ENCODE peak calls at places on chromosomes 6 and 20, in ten cellular contexts. A is OCI-LY7, B is psoas muscle, W is aorta, V is DND-41, D is sigmoid colon, J is PC-3, Z is ovary, X is mesendoderm, C is mucosa of descending colon. F is an unnamed sample.

GRCh38 chr6:160221423-160221822 is 37.2 kb downstream of the SLC22A2 start:
- DNase-seq in X (peak; percentile 69), V (no peak), J (peak; percentile 22), Z (no peak), C (no peak), W (no peak), B (no peak), A (peak; percentile 4), D (no peak), F (no peak)

GRCh38 chr20:1569417-1569861 is 11.9 kb upstream of the SIRPD start:
- DNase-seq in B (no peak), D (no peak), X (no peak), C (no peak), V (no peak), W (no peak), J (peak; percentile 100), A (no peak), Z (no peak), F (no peak)

GRCh38 chr6:7671076-7671475 is 54.8 kb upstream of the BMP6 start:
- DNase-seq in B (no peak), W (no peak), V (no peak), C (no peak), J (peak; percentile 80), D (no peak), X (no peak), Z (no peak), A (no peak), F (no peak)

GRCh38 chr6:42123379-42124103 is 18.9 kb downstream of the C6orf132 start:
- DNase-seq in D (no peak), X (no peak), Z (no peak), A (no peak), C (no peak), W (no peak), B (no peak), V (no peak), J (no peak), F (no peak)

GRCh38 chr6:52053038-52053704 is 34.2 kb downstream of the PKHD1 start:
- DNase-seq in J (no peak), Z (no peak), V (no peak), A (no peak), B (no peak), W (no peak), X (no peak), C (no peak), D (no peak), F (no peak)

GRCh38 chr6:111840821-111841220 is 32.4 kb downstream of the FYN start:
- DNase-seq in X (no peak), J (no peak), C (no peak), D (no peak), W (no peak), A (no peak), V (no peak), B (no peak), Z (no peak), F (no peak)

GRCh38 chr6:10883312-10884244 is 1.7 kb upstream of the GCM2 start:
- DNase-seq in D (no peak), Z (no peak), W (no peak), A (no peak), V (no peak), C (no peak), X (peak; percentile 27), J (no peak), B (no peak), F (no peak)

GRCh38 chr20:40638414-40638813 is 50.6 kb downstream of the MAFB start:
- DNase-seq in V (no peak), B (no peak), Z (no peak), D (no peak), J (no peak), C (no peak), X (no peak), A (no peak), W (no peak), F (no peak)

GRCh38 chr6:148538251-148539190 is 195.9 kb downstream of the SASH1 start:
- DNase-seq in V (no peak), D (no peak), C (no peak), W (no peak), A (no peak), B (no peak), X (no peak), J (no peak), Z (no peak), F (no peak)

GRCh38 chr20:18057106-18057993 is at the start of gene OVOL2:
- DNase-seq in J (peak; percentile 95), Z (no peak), B (no peak), A (no peak), X (peak; percentile 91), W (no peak), C (peak; percentile 93), D (no peak), V (no peak), F (no peak)

DNA sequence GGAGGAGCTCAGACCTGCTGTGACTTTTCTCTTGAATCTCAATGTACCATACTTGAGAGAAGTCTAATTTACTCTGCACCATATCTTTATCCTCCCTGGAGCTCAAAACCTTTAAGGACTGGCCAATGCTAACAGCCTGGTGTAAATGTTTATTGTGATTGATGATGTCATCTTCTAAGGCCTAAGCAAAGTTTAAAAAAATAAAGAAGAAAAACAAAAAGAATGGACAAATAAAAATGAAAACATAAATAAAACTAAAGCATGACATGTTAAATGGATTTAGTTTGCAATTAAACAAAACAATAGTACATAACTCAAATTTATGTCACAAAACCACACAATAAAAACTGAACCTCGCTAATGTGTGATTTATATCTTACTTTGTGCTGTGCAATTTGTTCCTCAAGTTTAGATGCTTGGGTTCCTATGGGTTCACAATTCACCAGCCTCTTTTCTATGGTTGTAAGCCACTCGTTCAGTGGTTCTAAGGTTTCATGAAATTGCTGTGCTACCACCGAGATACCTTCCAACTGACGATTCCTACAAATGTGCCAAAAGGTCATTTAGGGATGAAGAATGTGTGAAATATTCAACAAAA is 113.0 kb downstream of the DST start:
- DNase-seq in V (no peak), A (no peak), Z (no peak), W (no peak), X (no peak), C (no peak), J (no peak), D (no peak), B (no peak), F (no peak)
- H3K4me1 ChIP-seq in V (no peaks in the 10 kb centered on the region), A (peaks cover 70% of the 10 kb centered on the region), Z (peaks cover 8% of the 10 kb centered on the region), W (peaks cover 2% of the 10 kb centered on the region), X (no peaks in the 10 kb centered on the region), C (no peaks in the 10 kb centered on the region), J (peaks cover 51% of the 10 kb centered on the region), D (peaks cover 68% of the 10 kb centered on the region), B (peaks cover 3% of the 10 kb centered on the region), F (no peaks in the 10 kb centered on the region)

GRCh38 chr6:34358389-34358906 is 34.0 kb downstream of the NUDT3 start:
- DNase-seq in W (no peak), Z (peak; percentile 69), J (peak; percentile 51), V (no peak), A (no peak), C (no peak), B (peak; percentile 67), D (no peak), X (no peak), F (no peak)
- H3K4me1 ChIP-seq in W (peaks cover 2% of the 10 kb centered on the region), Z (peaks cover 2% of the 10 kb centered on the region), J (peaks cover 17% of the 10 kb centered on the region), V (peaks cover 10% of the 10 kb centered on the region), A (peaks cover 11% of the 10 kb centered on the region), C (no peaks in the 10 kb centered on the region), B (peaks cover 70% of the 10 kb centered on the region), D (peaks cover 16% of the 10 kb centered on the region), X (peaks cover 5% of the 10 kb centered on the region), F (peaks cover 7% of the 10 kb centered on the region)

GRCh38 chr6:149862901-149863595 is 1.1 kb downstream of the LRP11 start:
- DNase-seq in Z (peak; percentile 55), B (peak; percentile 85), A (peak; percentile 52), W (peak; percentile 90), C (peak; percentile 77), V (peak; percentile 33), D (peak; percentile 90), X (peak; percentile 63), J (peak; percentile 87), F (peak; percentile 24)
- H3K4me1 ChIP-seq in Z (peaks cover 6% of the 10 kb centered on the region), B (peaks cover 23% of the 10 kb centered on the region), A (peaks cover 13% of the 10 kb centered on the region), W (no peaks in the 10 kb centered on the region), C (peaks cover 10% of the 10 kb centered on the region), V (peaks cover 30% of the 10 kb centered on the region), D (peaks cover 18% of the 10 kb centered on the region), X (no peaks in the 10 kb centered on the region), J (peaks cover 22% of the 10 kb centered on the region), F (peaks cover 12% of the 10 kb centered on the region)

DNA sequence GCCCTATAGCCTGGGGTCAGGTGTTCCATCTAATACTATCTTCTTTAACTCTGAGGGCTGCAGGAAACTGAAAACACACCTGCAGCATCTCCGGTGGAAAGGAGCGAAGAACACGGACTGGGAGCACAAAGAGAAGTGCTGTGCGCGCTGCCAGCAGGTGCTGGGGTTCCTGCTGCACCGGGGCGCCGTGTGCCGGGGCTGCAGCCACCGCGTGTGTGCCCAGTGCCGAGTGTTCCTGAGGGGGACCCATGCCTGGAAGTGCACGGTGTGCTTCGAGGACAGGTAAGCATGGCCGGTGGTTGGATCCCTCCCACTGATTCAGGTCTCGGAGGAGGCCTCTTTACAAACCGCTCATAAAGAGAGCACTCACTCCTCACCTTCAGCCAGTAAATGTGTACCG is 15.5 kb downstream of the SYTL3 start:
- DNase-seq in B (no peak), W (no peak), D (no peak), X (no peak), V (no peak), J (no peak), C (no peak), A (no peak), Z (no peak), F (no peak)
- H3K4me1 ChIP-seq in B (peaks cover 58% of the 10 kb centered on the region), W (no peaks in the 10 kb centered on the region), D (no peaks in the 10 kb centered on the region), X (no peaks in the 10 kb centered on the region), V (no peaks in the 10 kb centered on the region), J (peaks cover 15% of the 10 kb centered on the region), C (peaks cover 6% of the 10 kb centered on the region), A (no peaks in the 10 kb centered on the region), Z (peaks cover 3% of the 10 kb centered on the region), F (peaks cover 11% of the 10 kb centered on the region)

GRCh38 chr6:30716879-30717128 is 277 bp downstream of the MDC1 start:
- DNase-seq in D (no peak), C (no peak), A (no peak), X (no peak), W (no peak), V (no peak), J (no peak), Z (no peak), B (no peak), F (no peak)

GRCh38 chr6:30711758-30712380 is 5.2 kb downstream of the MDC1 start:
- DNase-seq in Z (no peak), W (no peak), J (no peak), C (no peak), D (no peak), V (peak; percentile 46), B (no peak), X (no peak), A (no peak), F (no peak)

GRCh38 chr6:30712441-30712840 is 4.6 kb downstream of the MDC1 start:
- DNase-seq in X (no peak), W (no peak), V (no peak), D (no peak), B (no peak), J (no peak), A (no peak), Z (no peak), C (no peak), F (no peak)

GRCh38 chr6:30717129-30717844 is at the start of gene MDC1:
- DNase-seq in A (peak; percentile 100), V (peak; percentile 100), C (peak; percentile 99), Z (peak; percentile 99), J (peak; percentile 99), X (peak; percentile 100), B (peak; percentile 100), W (peak; percentile 100), D (peak; percentile 100), F (peak; percentile 100)

DNA sequence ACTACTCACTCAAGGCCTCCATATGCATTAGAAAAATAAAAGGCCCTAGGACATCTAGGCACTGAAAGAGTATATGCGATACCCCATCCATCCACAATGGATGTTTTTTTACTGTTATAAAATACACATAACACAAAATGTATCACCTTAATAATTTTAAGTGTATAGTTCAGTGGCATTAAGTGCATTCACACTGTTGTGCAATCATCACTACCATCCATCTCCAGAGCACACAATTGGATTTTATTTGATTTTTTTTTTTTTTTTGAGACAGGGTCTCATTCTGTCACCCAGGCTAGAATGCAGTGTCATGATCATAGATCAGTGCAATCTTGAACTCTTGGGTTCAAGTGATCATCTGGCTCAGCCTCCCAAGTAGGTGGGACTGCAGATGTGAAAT is 2.8 kb downstream of the MDC1 start:
- DNase-seq in X (no peak), Z (no peak), D (no peak), B (no peak), A (no peak), W (no peak), J (no peak), C (no peak), V (no peak), F (no peak)
- H3K4me1 ChIP-seq in X (peaks cover 2% of the 10 kb centered on the region), Z (peaks cover 2% of the 10 kb centered on the region), D (peaks cover 6% of the 10 kb centered on the region), B (peaks cover 18% of the 10 kb centered on the region), A (peaks cover 48% of the 10 kb centered on the region), W (no peaks in the 10 kb centered on the region), J (peaks cover 26% of the 10 kb centered on the region), C (peaks cover 18% of the 10 kb centered on the region), V (peaks cover 25% of the 10 kb centered on the region), F (peaks cover 16% of the 10 kb centered on the region)